ENCODE peak calls at places on chromosome 14, in four cellular contexts. One of them, this sample, is unnamed.

GRCh38 chr14:92607251-92607650 is 93.7 kb downstream of the RIN3 start:
- DNase-seq in K562: no peak
- DNase-seq in H1: no peak
- DNase-seq in IMR-90: no peak
- DNase-seq in this sample: no peak

GRCh38 chr14:58717211-58717610 is 79.4 kb downstream of the DACT1 start:
- DNase-seq in K562: no peak
- DNase-seq in H1: no peak
- DNase-seq in IMR-90: peak; percentile 40
- DNase-seq in this sample: no peak

GRCh38 chr14:98494582-98494981 is 777.4 kb downstream of the BCL11B start:
- DNase-seq in K562: no peak
- DNase-seq in H1: no peak
- DNase-seq in IMR-90: no peak
- DNase-seq in this sample: no peak

GRCh38 chr14:48735607-48736006 is 850.6 kb downstream of the RPS29 start:
- DNase-seq in K562: no peak
- DNase-seq in H1: no peak
- DNase-seq in IMR-90: no peak
- DNase-seq in this sample: no peak

GRCh38 chr14:70254476-70254961 is 65.8 kb upstream of the SLC8A3 start:
- DNase-seq in K562: peak; percentile 67
- DNase-seq in H1: peak; percentile 72
- DNase-seq in IMR-90: peak; percentile 1
- DNase-seq in this sample: no peak

GRCh38 chr14:39203659-39204606 is 28.9 kb downstream of the PNN start:
- DNase-seq in K562: peak; percentile 80
- DNase-seq in H1: no peak
- DNase-seq in IMR-90: no peak
- DNase-seq in this sample: no peak

GRCh38 chr14:91138511-91139359 is 24.9 kb downstream of the DGLUCY start:
- DNase-seq in K562: peak; percentile 73
- DNase-seq in H1: peak; percentile 66
- DNase-seq in IMR-90: no peak
- DNase-seq in this sample: no peak

GRCh38 chr14:64763089-64763782 is 59.0 kb downstream of the PLEKHG3 start:
- DNase-seq in K562: no peak
- DNase-seq in H1: no peak
- DNase-seq in IMR-90: no peak
- DNase-seq in this sample: no peak

GRCh38 chr14:27386391-27386790 is 788.6 kb upstream of the NOVA1 start:
- DNase-seq in K562: no peak
- DNase-seq in H1: no peak
- DNase-seq in IMR-90: no peak
- DNase-seq in this sample: no peak

GRCh38 chr14:50631408-50631821 is 36.7 kb downstream of the SAV1 start:
- DNase-seq in K562: no peak
- DNase-seq in H1: no peak
- DNase-seq in IMR-90: no peak
- DNase-seq in this sample: no peak

GRCh38 chr14:64081174-64081746 is 212.9 kb downstream of the ESR2 start:
- DNase-seq in K562: no peak
- DNase-seq in H1: no peak
- DNase-seq in IMR-90: no peak
- DNase-seq in this sample: no peak

GRCh38 chr14:23164949-23165348 is 18.5 kb downstream of the SLC7A8 start:
- DNase-seq in K562: no peak
- DNase-seq in H1: no peak
- DNase-seq in IMR-90: no peak
- DNase-seq in this sample: no peak

GRCh38 chr14:54735424-54735823 is 167.2 kb downstream of the GCH1 start:
- DNase-seq in K562: no peak
- DNase-seq in H1: no peak
- DNase-seq in IMR-90: no peak
- DNase-seq in this sample: no peak

GRCh38 chr14:38171197-38171596 is 36.5 kb upstream of the SSTR1 start:
- DNase-seq in K562: no peak
- DNase-seq in H1: no peak
- DNase-seq in IMR-90: peak; percentile 33
- DNase-seq in this sample: no peak

GRCh38 chr14:64364907-64365306 is 23.2 kb upstream of the MTHFD1 start:
- DNase-seq in K562: peak; percentile 24
- DNase-seq in H1: no peak
- DNase-seq in IMR-90: peak; percentile 68
- DNase-seq in this sample: no peak

GRCh38 chr14:55881577-55882241 is 236.5 kb upstream of the PELI2 start:
- DNase-seq in K562: no peak
- DNase-seq in H1: no peak
- DNase-seq in IMR-90: peak; percentile 16
- DNase-seq in this sample: no peak
- TF ChIP-seq RAD21 in K562: no peak
- TF ChIP-seq RAD21 in H1: no peak
- TF ChIP-seq RAD21 in IMR-90: no peak
- TF ChIP-seq RAD21 in this sample: no peak

GRCh38 chr14:71362920-71363584 is 455.8 kb downstream of the PCNX1 start:
- DNase-seq in K562: no peak
- DNase-seq in H1: no peak
- DNase-seq in IMR-90: peak; percentile 73
- DNase-seq in this sample: peak; percentile 53

GRCh38 chr14:71365305-71365865 is 458.1 kb downstream of the PCNX1 start:
- DNase-seq in K562: no peak
- DNase-seq in H1: no peak
- DNase-seq in IMR-90: peak; percentile 56
- DNase-seq in this sample: no peak

GRCh38 chr14:71361874-71362273 is 454.6 kb downstream of the PCNX1 start:
- DNase-seq in K562: peak; percentile 47
- DNase-seq in H1: no peak
- DNase-seq in IMR-90: no peak
- DNase-seq in this sample: no peak

GRCh38 chr14:71362282-71362681 is 455.0 kb downstream of the PCNX1 start:
- DNase-seq in K562: peak; percentile 59
- DNase-seq in H1: no peak
- DNase-seq in IMR-90: no peak
- DNase-seq in this sample: no peak

GRCh38 chr14:71363961-71364360 is 456.7 kb downstream of the PCNX1 start:
- DNase-seq in K562: no peak
- DNase-seq in H1: no peak
- DNase-seq in IMR-90: peak; percentile 79
- DNase-seq in this sample: no peak
- TF ChIP-seq CHD1 in K562: no peak
- TF ChIP-seq CHD1 in H1: no peak
- TF ChIP-seq CHD1 in IMR-90: no peak
- TF ChIP-seq CHD1 in this sample: no peak

GRCh38 chr14:80403036-80403435 is 191.7 kb upstream of the DIO2 start:
- DNase-seq in K562: no peak
- DNase-seq in H1: no peak
- DNase-seq in IMR-90: no peak
- DNase-seq in this sample: no peak
- TF ChIP-seq RAD21 in K562: no peak
- TF ChIP-seq RAD21 in H1: no peak
- TF ChIP-seq RAD21 in IMR-90: no peak
- TF ChIP-seq RAD21 in this sample: no peak

GRCh38 chr14:96084796-96085195 is 45.6 kb downstream of the C14orf132 start:
- DNase-seq in K562: no peak
- DNase-seq in H1: no peak
- DNase-seq in IMR-90: no peak
- DNase-seq in this sample: no peak

GRCh38 chr14:96086574-96087077 is 47.5 kb downstream of the C14orf132 start:
- DNase-seq in K562: no peak
- DNase-seq in H1: no peak
- DNase-seq in IMR-90: peak; percentile 25
- DNase-seq in this sample: no peak

GRCh38 chr14:96085369-96085768 is 46.2 kb downstream of the C14orf132 start:
- DNase-seq in K562: no peak
- DNase-seq in H1: no peak
- DNase-seq in IMR-90: no peak
- DNase-seq in this sample: no peak

GRCh38 chr14:96083667-96084320 is 44.6 kb downstream of the C14orf132 start:
- DNase-seq in K562: no peak
- DNase-seq in H1: no peak
- DNase-seq in IMR-90: no peak
- DNase-seq in this sample: no peak

DNA sequence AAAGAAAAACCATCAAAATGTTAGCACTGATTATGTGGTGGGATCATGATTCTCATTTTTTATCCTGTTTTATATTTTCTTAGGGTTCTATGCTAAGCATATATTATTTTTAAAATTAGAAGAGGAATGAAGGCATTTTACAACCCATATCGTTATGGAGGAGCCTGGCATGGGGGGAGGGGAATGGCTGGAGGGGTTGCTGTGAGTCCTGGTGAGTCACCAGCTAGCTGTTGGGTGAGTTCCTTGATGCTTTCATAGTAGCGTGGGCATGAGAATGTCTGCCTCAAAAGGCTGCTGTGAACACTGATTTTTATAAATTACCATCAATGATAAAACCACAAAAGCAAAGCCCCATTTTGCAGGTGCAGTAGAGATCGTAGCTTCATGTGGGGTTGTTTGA is 46.9 kb downstream of the C14orf132 start:
- DNase-seq in K562: no peak
- DNase-seq in H1: no peak
- DNase-seq in IMR-90: peak; percentile 86
- DNase-seq in this sample: no peak
- TF ChIP-seq CHD1 in K562: no peak
- TF ChIP-seq CHD1 in H1: no peak
- TF ChIP-seq CHD1 in IMR-90: no peak
- TF ChIP-seq CHD1 in this sample: no peak

DNA sequence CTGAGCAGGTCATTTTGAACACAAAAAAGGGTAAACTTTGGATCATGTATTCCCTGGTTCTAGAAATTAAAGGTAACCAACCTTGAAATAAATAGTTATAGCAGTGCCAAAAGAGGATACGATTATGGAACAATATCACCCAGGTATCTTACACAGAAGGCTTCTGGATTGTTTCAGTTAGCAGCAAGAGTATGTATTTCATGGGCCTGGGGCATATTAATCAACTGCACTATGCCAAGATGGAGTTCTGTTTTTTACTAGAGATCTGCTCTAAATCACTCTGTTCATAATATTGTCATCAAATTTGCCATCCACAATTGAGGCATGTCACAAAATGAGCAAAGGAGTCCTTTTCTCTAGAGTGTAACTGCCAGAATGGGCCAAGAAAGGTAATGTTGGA is 357.1 kb downstream of the RAD51B start:
- DNase-seq in K562: no peak
- DNase-seq in H1: no peak
- DNase-seq in IMR-90: no peak
- DNase-seq in this sample: no peak
- TF ChIP-seq RAD21 in K562: no peak
- TF ChIP-seq RAD21 in H1: no peak
- TF ChIP-seq RAD21 in IMR-90: no peak
- TF ChIP-seq RAD21 in this sample: no peak

GRCh38 chr14:100294213-100294962 is 11.9 kb downstream of the SLC25A29 start:
- DNase-seq in K562: peak; percentile 27
- DNase-seq in H1: no peak
- DNase-seq in IMR-90: no peak
- DNase-seq in this sample: peak; percentile 23

GRCh38 chr14:100294963-100295330 is 11.3 kb downstream of the SLC25A29 start:
- DNase-seq in K562: no peak
- DNase-seq in H1: no peak
- DNase-seq in IMR-90: no peak
- DNase-seq in this sample: no peak

GRCh38 chr14:100293497-100294212 is 12.6 kb downstream of the SLC25A29 start:
- DNase-seq in K562: no peak
- DNase-seq in H1: no peak
- DNase-seq in IMR-90: no peak
- DNase-seq in this sample: no peak

GRCh38 chr14:100296106-100296651 is 10.1 kb downstream of the SLC25A29 start:
- DNase-seq in K562: no peak
- DNase-seq in H1: no peak
- DNase-seq in IMR-90: no peak
- DNase-seq in this sample: no peak

DNA sequence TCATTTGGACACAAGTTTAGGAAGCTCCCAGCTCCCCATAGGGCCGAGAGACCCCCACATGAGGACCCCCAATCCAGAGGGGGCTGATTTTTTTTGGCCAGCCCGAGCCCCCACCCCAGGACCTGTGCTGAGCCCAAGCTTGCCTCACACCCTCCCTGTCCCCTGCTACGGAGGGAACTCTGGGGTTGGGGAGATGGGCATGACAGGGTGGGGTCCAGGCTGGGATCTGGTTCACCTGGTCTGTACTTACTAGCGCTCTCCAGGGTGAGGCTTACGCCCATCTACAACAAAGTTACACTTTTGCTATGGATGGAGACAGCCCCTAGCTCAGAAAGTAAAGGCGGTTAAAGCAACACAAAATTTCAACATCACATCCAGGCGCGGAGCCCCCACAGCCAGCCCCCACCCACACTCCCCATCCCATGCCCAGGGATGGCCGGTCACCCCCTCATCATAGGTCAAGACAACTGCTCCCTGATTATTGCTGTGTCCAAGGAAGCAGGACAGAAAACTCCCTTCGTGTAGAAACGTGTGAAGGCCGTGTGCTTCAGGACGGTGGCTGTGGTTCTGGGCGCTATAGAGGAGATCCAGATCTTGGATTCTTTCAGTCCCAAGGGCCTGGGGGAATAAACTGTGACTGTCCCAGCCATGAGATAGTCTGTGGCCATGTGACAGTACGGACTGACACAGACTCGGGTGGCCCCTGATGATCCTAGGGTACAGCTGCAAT is 10.7 kb downstream of the SLC25A29 start:
- DNase-seq in K562: no peak
- DNase-seq in H1: no peak
- DNase-seq in IMR-90: no peak
- DNase-seq in this sample: no peak
- TF ChIP-seq CHD1 in K562: no peak
- TF ChIP-seq CHD1 in H1: no peak
- TF ChIP-seq CHD1 in IMR-90: no peak
- TF ChIP-seq CHD1 in this sample: no peak

DNA sequence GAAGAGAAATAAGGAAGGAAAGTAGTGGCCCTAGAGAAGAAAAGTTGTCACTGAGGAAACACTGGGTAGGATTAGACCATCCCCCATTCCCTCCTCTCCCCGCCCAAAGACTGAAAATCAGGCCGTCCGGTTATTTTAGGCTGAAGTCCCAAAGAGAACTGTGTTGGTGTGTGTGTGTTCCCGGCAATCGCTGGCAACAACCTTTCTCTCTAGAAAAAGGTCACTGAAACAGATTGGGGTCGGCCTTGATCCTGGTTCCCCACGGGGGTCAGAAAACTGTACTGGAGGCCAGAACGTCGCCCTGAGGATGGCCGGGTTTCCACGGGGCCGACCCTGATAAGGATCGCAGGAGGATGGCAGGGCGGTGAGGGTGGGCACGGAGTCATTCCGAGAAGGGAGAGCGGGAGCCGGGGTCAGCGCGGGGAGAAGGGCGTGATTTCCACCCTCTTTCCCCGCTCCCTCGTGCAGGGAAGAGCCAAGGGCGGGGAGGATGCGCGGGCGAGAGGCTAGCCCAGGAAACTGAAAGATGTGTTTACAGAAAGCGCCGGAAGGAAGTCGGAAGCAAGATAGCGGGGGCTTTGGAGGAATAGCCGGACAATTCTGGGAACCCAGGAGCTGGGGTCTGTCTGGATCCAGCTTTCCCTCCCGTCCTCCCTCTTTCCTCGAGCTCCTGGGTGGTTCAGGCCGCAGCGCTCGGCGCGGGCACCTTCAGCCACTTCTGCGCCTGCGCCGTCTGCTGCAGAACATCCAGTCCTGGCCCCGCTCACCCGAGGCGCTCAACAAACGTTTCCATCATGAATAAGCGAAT is 25.3 kb upstream of the SPTLC2 start:
- DNase-seq in K562: no peak
- DNase-seq in H1: no peak
- DNase-seq in IMR-90: peak; percentile 47
- DNase-seq in this sample: peak; percentile 16
- TF ChIP-seq RAD21 in K562: no peak
- TF ChIP-seq RAD21 in H1: no peak
- TF ChIP-seq RAD21 in IMR-90: no peak
- TF ChIP-seq RAD21 in this sample: no peak